ENCODE peak calls at places on chromosomes 11 and 22, in four cellular contexts. K is PC-3; B is left ventricle myocardium superior; Z is stimulated activated naive CD8-positive, alpha-beta T cell treated with anti-CD3 and anti-CD28 coated beads, Interleukin-15, amount 100 ng/mL, for 72 hours. Q is an unnamed sample.

GRCh38 chr11:106959800-106960199 is 58.5 kb downstream of the GUCY1A2 start:
- DNase-seq in K (no peak), B (no peak), Z (no peak), Q (no peak)

GRCh38 chr11:68369756-68370155 is 57.4 kb downstream of the LRP5 start:
- DNase-seq in K (no peak), B (peak), Z (no peak), Q (no peak)

GRCh38 chr11:109870313-109870712 is 222.9 kb upstream of the ZC3H12C start:
- DNase-seq in K (no peak), B (no peak), Z (no peak), Q (no peak)

GRCh38 chr11:126492331-126492730 is 136.8 kb downstream of the ST3GAL4 start:
- DNase-seq in K (no peak), B (no peak), Z (no peak), Q (no peak)

GRCh38 chr11:74669311-74670160 is 61.7 kb downstream of the CHRDL2 start:
- DNase-seq in K (no peak), B (peak), Z (no peak), Q (no peak)

GRCh38 chr22:37225481-37225880 is 13.2 kb upstream of the SSTR3 start:
- DNase-seq in K (no peak), B (no peak), Z (no peak), Q (no peak)

GRCh38 chr11:72773291-72773690 is 20.6 kb downstream of the STARD10 start:
- DNase-seq in K (peak), B (peak), Z (no peak), Q (no peak)

GRCh38 chr11:123183391-123184099 is 11.5 kb downstream of the CLMP start:
- DNase-seq in K (peak), B (no peak), Z (no peak), Q (peak)

GRCh38 chr11:27282141-27282590 is 80.8 kb downstream of the CCDC34 start:
- DNase-seq in K (no peak), B (peak), Z (no peak), Q (no peak)

GRCh38 chr22:46373166-46373565 is 37.7 kb downstream of the TRMU start:
- DNase-seq in K (no peak), B (no peak), Z (no peak), Q (no peak)

GRCh38 chr11:103051986-103052385 is 40.0 kb downstream of the DCUN1D5 start:
- DNase-seq in K (peak), B (no peak), Z (no peak), Q (no peak)

GRCh38 chr11:5696210-5696609 is 6.6 kb downstream of the TRIM22 start:
- DNase-seq in K (no peak), B (no peak), Z (no peak), Q (no peak)

GRCh38 chr11:107563702-107564101 is 1.8 kb downstream of the ALKBH8 start:
- DNase-seq in K (peak), B (no peak), Z (peak), Q (peak)

GRCh38 chr22:27224485-27225364 is 567.3 kb downstream of the MIAT start:
- DNase-seq in K (no peak), B (peak), Z (no peak), Q (no peak)

GRCh38 chr22:38086001-38086845 is 2.2 kb upstream of the SLC16A8 start:
- DNase-seq in K (peak), B (no peak), Z (no peak), Q (no peak)

GRCh38 chr22:19464975-19465374 is 14.0 kb downstream of the UFD1 start:
- DNase-seq in K (no peak), B (no peak), Z (no peak), Q (no peak)

GRCh38 chr11:71078482-71078881 is 173.9 kb downstream of the SHANK2 start:
- DNase-seq in K (peak), B (no peak), Z (no peak), Q (no peak)

GRCh38 chr11:82043316-82043715 is 690.3 kb downstream of the FAM181B start:
- DNase-seq in K (no peak), B (no peak), Z (no peak), Q (no peak)

GRCh38 chr22:29002603-29003002 is 59.0 kb downstream of the C22orf31 start:
- DNase-seq in K (no peak), B (peak), Z (no peak), Q (no peak)

GRCh38 chr22:23609983-23610781 is 21.9 kb downstream of the DRICH1 start:
- DNase-seq in K (no peak), B (no peak), Z (no peak), Q (peak)

GRCh38 chr11:119518746-119519382 is 95.9 kb upstream of the THY1 start:
- DNase-seq in K (peak), B (no peak), Z (no peak), Q (no peak)

GRCh38 chr11:91819743-91820142 is 404.9 kb upstream of the FAT3 start:
- DNase-seq in K (no peak), B (no peak), Z (no peak), Q (no peak)

GRCh38 chr11:88886796-88887195 is 179.0 kb downstream of the GRM5 start:
- DNase-seq in K (peak), B (no peak), Z (peak), Q (peak)

GRCh38 chr11:31827458-31828206 is 16.5 kb upstream of the PAX6 start:
- DNase-seq in K (no peak), B (no peak), Z (no peak), Q (no peak)

GRCh38 chr11:9753031-9753430 is 89.2 kb downstream of the SWAP70 start:
- DNase-seq in K (peak), B (no peak), Z (no peak), Q (no peak)

GRCh38 chr22:50584106-50585096 is 1.8 kb upstream of the CHKB start:
- DNase-seq in K (no peak), B (peak), Z (no peak), Q (no peak)